ENCODE peak calls at places on chromosomes 13 and 19, in nine cellular contexts. G is 8988T; J is NCI-H146; V is activated T-cell treated with anti-CD3 and anti-CD28 coated beads, Interleukin-2, amount 50 U/mL, for 72 hours; U is EL; D is H54; K is activated T-helper 9 cell treated with anti-CD3 and anti-CD28 coated beads, Interleukin-2, amount 50 U/mL, for 16 hours; L is ascending aorta; B is brain microvascular endothelial cell. P is an unnamed sample.

GRCh38 chr19:29753934-29754305 is 38.9 kb upstream of the C19orf12 start:
- DNase-seq in D (no peak), V (no peak), L (no peak), K (no peak), G (no peak), U (no peak), B (no peak), J (no peak), P (no peak)

GRCh38 chr13:25678398-25678797 is 306.6 kb downstream of the ATP8A2 start:
- DNase-seq in L (no peak), D (no peak), G (no peak), U (no peak), K (no peak), V (no peak), B (no peak), J (no peak), P (no peak)

GRCh38 chr13:23990443-23990842 is 93.1 kb upstream of the C1QTNF9B start:
- DNase-seq in J (peak), D (no peak), B (no peak), U (no peak), G (no peak), V (no peak), K (no peak), L (no peak), P (no peak)

GRCh38 chr13:23202383-23202782 is 21.6 kb downstream of the SGCG start:
- DNase-seq in G (no peak), V (no peak), D (no peak), L (no peak), B (no peak), U (no peak), J (no peak), K (no peak), P (no peak)

GRCh38 chr19:39411006-39411831 is 1.2 kb upstream of the PLEKHG2 start:
- DNase-seq in K (no peak), U (no peak), J (no peak), V (no peak), D (no peak), G (no peak), B (peak), L (no peak), P (no peak)

GRCh38 chr13:102856603-102857002 is 10.8 kb downstream of the ERCC5 start:
- DNase-seq in J (no peak), L (no peak), V (no peak), G (no peak), U (no peak), D (no peak), K (no peak), B (no peak), P (no peak)

GRCh38 chr13:98842074-98842473 is 89.6 kb upstream of the SLC15A1 start:
- DNase-seq in D (no peak), B (no peak), J (peak), U (no peak), K (no peak), G (no peak), V (no peak), L (no peak), P (no peak)

GRCh38 chr13:74479124-74479523 is 344.9 kb upstream of the KLF12 start:
- DNase-seq in G (no peak), D (no peak), U (no peak), B (no peak), V (no peak), K (no peak), J (no peak), L (no peak), P (no peak)

GRCh38 chr19:14381689-14382474 is 638 bp downstream of the ADGRE5 start:
- DNase-seq in G (no peak), B (peak), J (no peak), L (peak), V (peak), D (no peak), U (peak), K (peak), P (no peak)

GRCh38 chr13:29918845-29919244 is 68.4 kb upstream of the UBL3 start:
- DNase-seq in L (no peak), G (no peak), J (no peak), D (no peak), B (peak), K (no peak), V (no peak), U (peak), P (no peak)

GRCh38 chr19:7701049-7701653 is 780 bp downstream of the FCER2 start:
- DNase-seq in J (no peak), L (no peak), D (no peak), U (no peak), G (no peak), V (no peak), B (no peak), K (no peak), P (no peak)

GRCh38 chr19:10718205-10719196 is 622 bp downstream of the DNM2 start:
- DNase-seq in U (no peak), V (peak), B (no peak), G (peak), D (no peak), J (peak), L (no peak), K (peak), P (no peak)

GRCh38 chr19:1516395-1516753 is 3.6 kb upstream of the ADAMTSL5 start:
- DNase-seq in J (peak), K (no peak), G (no peak), V (no peak), U (no peak), D (no peak), B (no peak), L (no peak), P (no peak)

GRCh38 chr19:50314724-50315700 is 14.2 kb downstream of the KCNC3 start:
- DNase-seq in K (no peak), D (no peak), B (no peak), V (no peak), L (no peak), J (peak), U (no peak), G (no peak), P (no peak)

GRCh38 chr19:33446156-33446917 is 72.8 kb downstream of the CEBPG start:
- DNase-seq in D (no peak), G (no peak), B (no peak), U (no peak), J (no peak), K (no peak), V (no peak), L (no peak), P (no peak)

GRCh38 chr13:71801781-71802180 is 65.2 kb downstream of the DACH1 start:
- DNase-seq in V (no peak), K (no peak), B (no peak), U (no peak), J (peak), G (no peak), L (no peak), D (no peak), P (no peak)

GRCh38 chr13:39311619-39312018 is 273.4 kb downstream of the NHLRC3 start:
- DNase-seq in L (no peak), G (no peak), K (no peak), U (peak), J (no peak), B (no peak), D (no peak), V (no peak), P (no peak)

GRCh38 chr13:70964124-70964523 is 855.9 kb upstream of the KLHL1 start:
- DNase-seq in U (no peak), L (no peak), V (no peak), J (peak), D (no peak), G (no peak), K (no peak), B (no peak), P (peak)

GRCh38 chr19:42606660-42607351 is 12.1 kb upstream of the CEACAM8 start:
- DNase-seq in U (peak), D (peak), L (no peak), J (peak), G (peak), B (no peak), V (peak), K (peak), P (peak)

GRCh38 chr19:12145348-12145747 is 5.2 kb upstream of the ZNF20 start:
- DNase-seq in V (no peak), L (no peak), G (no peak), U (no peak), B (no peak), K (no peak), D (no peak), J (no peak), P (no peak)

GRCh38 chr19:38388310-38389100 is at the start of gene SPRED3:
- DNase-seq in U (no peak), D (peak), G (peak), V (no peak), K (no peak), J (peak), L (no peak), B (no peak), P (no peak)

GRCh38 chr13:82480415-82480814 is 1401.9 kb downstream of the SLITRK1 start:
- DNase-seq in V (no peak), B (no peak), U (no peak), D (no peak), J (no peak), L (no peak), G (no peak), K (no peak), P (no peak)

GRCh38 chr19:46660008-46660517 is 919 bp downstream of the DACT3 start:
- DNase-seq in U (no peak), J (peak), D (no peak), V (no peak), L (no peak), B (no peak), G (no peak), K (no peak), P (no peak)

P was measured in H4.